ENCODE peak calls at places on chromosomes 1 and 21, in six cellular contexts. X is right cardiac atrium; T is Panc1; J is GM18507; Q is Caki2; K is naive thymus-derived CD8-positive, alpha-beta T cell. I is an unnamed sample.

GRCh38 chr1:37323486-37324377 is 150.6 kb upstream of the ZC3H12A start:
- DNase-seq in X (no peak), T (peak), J (peak), Q (no peak), K (no peak), I (peak)

GRCh38 chr1:84834419-84835064 is 58.5 kb downstream of the LPAR3 start:
- DNase-seq in X (no peak), T (peak), J (no peak), Q (no peak), K (no peak), I (no peak)

GRCh38 chr1:164682570-164682969 is 123.6 kb downstream of the PBX1 start:
- DNase-seq in X (no peak), T (no peak), J (no peak), Q (no peak), K (no peak), I (no peak)

GRCh38 chr1:63326106-63326472 is 3.7 kb downstream of the FOXD3 start:
- DNase-seq in X (no peak), T (no peak), J (no peak), Q (no peak), K (no peak), I (no peak)

GRCh38 chr1:1982379-1983232 is 21.0 kb downstream of the CFAP74 start:
- DNase-seq in X (no peak), T (no peak), J (no peak), Q (no peak), K (no peak), I (no peak)

GRCh38 chr1:115810609-115811008 is 30.3 kb downstream of the NHLH2 start:
- DNase-seq in X (no peak), T (no peak), J (no peak), Q (no peak), K (no peak), I (no peak)

GRCh38 chr1:219088778-219089557 is 84.7 kb upstream of the LYPLAL1 start:
- DNase-seq in X (peak), T (peak), J (no peak), Q (peak), K (no peak), I (no peak)

GRCh38 chr1:47701283-47701682 is 263.4 kb downstream of the FOXD2 start:
- DNase-seq in X (no peak), T (no peak), J (no peak), Q (no peak), K (no peak), I (no peak)

GRCh38 chr1:115729765-115730164 is 38.7 kb downstream of the CASQ2 start:
- DNase-seq in X (no peak), T (no peak), J (peak), Q (no peak), K (no peak), I (no peak)

GRCh38 chr1:28499553-28499952 is 6.3 kb upstream of the RCC1 start:
- DNase-seq in X (no peak), T (no peak), J (no peak), Q (no peak), K (no peak), I (no peak)

GRCh38 chr1:247953409-247953808 is 4.8 kb downstream of the OR2L8 start:
- DNase-seq in X (no peak), T (no peak), J (no peak), Q (no peak), K (no peak), I (no peak)

GRCh38 chr1:78950801-78951200 is 55.7 kb downstream of the ADGRL4 start:
- DNase-seq in X (no peak), T (no peak), J (no peak), Q (no peak), K (no peak), I (no peak)

GRCh38 chr1:154870117-154870571 is at the start of gene KCNN3:
- DNase-seq in X (peak), T (peak), J (peak), Q (peak), K (peak), I (peak)

GRCh38 chr1:153771241-153771640 is 4.0 kb upstream of the SLC27A3 start:
- DNase-seq in X (no peak), T (no peak), J (no peak), Q (no peak), K (no peak), I (no peak)

GRCh38 chr1:1004780-1005697 is 5.1 kb upstream of the HES4 start:
- DNase-seq in X (peak), T (no peak), J (no peak), Q (no peak), K (no peak), I (no peak)

GRCh38 chr1:12757836-12758235 is 11.8 kb downstream of the CFAP107 start:
- DNase-seq in X (no peak), T (no peak), J (no peak), Q (no peak), K (no peak), I (no peak)

GRCh38 chr1:178091986-178092745 is 1.7 kb upstream of the RASAL2 start:
- DNase-seq in X (no peak), T (no peak), J (no peak), Q (no peak), K (no peak), I (no peak)

GRCh38 chr1:56469640-56470371 is 109.6 kb downstream of the PLPP3 start:
- DNase-seq in X (no peak), T (no peak), J (no peak), Q (no peak), K (no peak), I (no peak)

GRCh38 chr1:181134543-181135461 is 46.3 kb downstream of the IER5 start:
- DNase-seq in X (peak), T (no peak), J (no peak), Q (peak), K (no peak), I (no peak)

GRCh38 chr1:94753171-94753972 is 66.8 kb upstream of the SLC44A3 start:
- DNase-seq in X (peak), T (no peak), J (no peak), Q (no peak), K (no peak), I (no peak)

GRCh38 chr1:114154963-114155322 is 1.3 kb upstream of the SYT6 start:
- DNase-seq in X (no peak), T (no peak), J (no peak), Q (no peak), K (peak), I (peak)

GRCh38 chr1:233945573-233945972 is 41.1 kb downstream of the SLC35F3 start:
- DNase-seq in X (no peak), T (peak), J (no peak), Q (peak), K (no peak), I (no peak)

GRCh38 chr21:28754127-28754611 is 238.5 kb downstream of the LTN1 start:
- DNase-seq in X (peak), T (no peak), J (no peak), Q (no peak), K (no peak), I (no peak)

GRCh38 chr1:84298336-84298687 is 3.2 kb upstream of the SAMD13 start:
- DNase-seq in X (peak), T (no peak), J (peak), Q (peak), K (peak), I (peak)

I was measured in cerebellar cortex.